ENCODE peak calls at places on chromosomes 6 and 20, in four cellular contexts. One of them, this sample, is unnamed.

GRCh38 chr6:105740946-105741605 is 338.2 kb upstream of the PREP start:
- DNase-seq in A549: no peak
- DNase-seq in HepG2: no peak
- DNase-seq in tibial nerve: no peak
- DNase-seq in this sample: no peak

GRCh38 chr6:43716099-43716498 is 28.5 kb upstream of the MRPS18A start:
- DNase-seq in A549: no peak
- DNase-seq in HepG2: no peak
- DNase-seq in tibial nerve: no peak
- DNase-seq in this sample: peak

GRCh38 chr20:44111712-44112335 is 75.2 kb downstream of the JPH2 start:
- DNase-seq in A549: no peak
- DNase-seq in HepG2: no peak
- DNase-seq in tibial nerve: no peak
- DNase-seq in this sample: no peak

GRCh38 chr6:144335914-144336313 is 50.8 kb downstream of the UTRN start:
- DNase-seq in A549: no peak
- DNase-seq in HepG2: no peak
- DNase-seq in tibial nerve: no peak
- DNase-seq in this sample: no peak

GRCh38 chr6:4776493-4776966 is 326 bp downstream of the CDYL start:
- DNase-seq in A549: no peak
- DNase-seq in HepG2: peak
- DNase-seq in tibial nerve: no peak
- DNase-seq in this sample: no peak

GRCh38 chr6:169173532-169174268 is 79.9 kb downstream of the THBS2 start:
- DNase-seq in A549: no peak
- DNase-seq in HepG2: no peak
- DNase-seq in tibial nerve: no peak
- DNase-seq in this sample: no peak

GRCh38 chr20:676967-677366 is 1.4 kb upstream of the SCRT2 start:
- DNase-seq in A549: no peak
- DNase-seq in HepG2: no peak
- DNase-seq in tibial nerve: no peak
- DNase-seq in this sample: no peak

GRCh38 chr6:14354919-14355572 is 237.5 kb downstream of the CD83 start:
- DNase-seq in A549: no peak
- DNase-seq in HepG2: no peak
- DNase-seq in tibial nerve: peak
- DNase-seq in this sample: peak

GRCh38 chr6:3869632-3870527 is 20.7 kb downstream of the FAM50B start:
- DNase-seq in A549: peak
- DNase-seq in HepG2: peak
- DNase-seq in tibial nerve: no peak
- DNase-seq in this sample: no peak

GRCh38 chr6:69846770-69847506 is 19.4 kb upstream of the COL19A1 start:
- DNase-seq in A549: no peak
- DNase-seq in HepG2: no peak
- DNase-seq in tibial nerve: no peak
- DNase-seq in this sample: no peak

GRCh38 chr6:11317885-11318771 is 85.7 kb upstream of the NEDD9 start:
- DNase-seq in A549: peak
- DNase-seq in HepG2: peak
- DNase-seq in tibial nerve: peak
- DNase-seq in this sample: peak

GRCh38 chr6:169800668-169801395 is 49.4 kb downstream of the ERMARD start:
- DNase-seq in A549: peak
- DNase-seq in HepG2: peak
- DNase-seq in tibial nerve: no peak
- DNase-seq in this sample: peak

GRCh38 chr6:5059036-5059896 is 25.9 kb upstream of the PPP1R3G start:
- DNase-seq in A549: no peak
- DNase-seq in HepG2: peak
- DNase-seq in tibial nerve: no peak
- DNase-seq in this sample: no peak

GRCh38 chr6:26065952-26066380 is 21.3 kb upstream of the HFE start:
- DNase-seq in A549: peak
- DNase-seq in HepG2: peak
- DNase-seq in tibial nerve: peak
- DNase-seq in this sample: no peak

GRCh38 chr6:130829333-130829910 is 2.2 kb downstream of the SMLR1 start:
- DNase-seq in A549: no peak
- DNase-seq in HepG2: no peak
- DNase-seq in tibial nerve: no peak
- DNase-seq in this sample: no peak

GRCh38 chr6:558089-558488 is 98.8 kb downstream of the HUS1B start:
- DNase-seq in A549: no peak
- DNase-seq in HepG2: no peak
- DNase-seq in tibial nerve: no peak
- DNase-seq in this sample: no peak

GRCh38 chr6:51025082-51025777 is 206.6 kb downstream of the TFAP2B start:
- DNase-seq in A549: no peak
- DNase-seq in HepG2: peak
- DNase-seq in tibial nerve: no peak
- DNase-seq in this sample: no peak

GRCh38 chr6:51027283-51028065 is 208.8 kb downstream of the TFAP2B start:
- DNase-seq in A549: no peak
- DNase-seq in HepG2: no peak
- DNase-seq in tibial nerve: no peak
- DNase-seq in this sample: no peak

GRCh38 chr6:51024126-51024525 is 205.5 kb downstream of the TFAP2B start:
- DNase-seq in A549: no peak
- DNase-seq in HepG2: no peak
- DNase-seq in tibial nerve: no peak
- DNase-seq in this sample: no peak

GRCh38 chr6:51029576-51029975 is 210.9 kb downstream of the TFAP2B start:
- DNase-seq in A549: no peak
- DNase-seq in HepG2: no peak
- DNase-seq in tibial nerve: no peak
- DNase-seq in this sample: no peak

DNA sequence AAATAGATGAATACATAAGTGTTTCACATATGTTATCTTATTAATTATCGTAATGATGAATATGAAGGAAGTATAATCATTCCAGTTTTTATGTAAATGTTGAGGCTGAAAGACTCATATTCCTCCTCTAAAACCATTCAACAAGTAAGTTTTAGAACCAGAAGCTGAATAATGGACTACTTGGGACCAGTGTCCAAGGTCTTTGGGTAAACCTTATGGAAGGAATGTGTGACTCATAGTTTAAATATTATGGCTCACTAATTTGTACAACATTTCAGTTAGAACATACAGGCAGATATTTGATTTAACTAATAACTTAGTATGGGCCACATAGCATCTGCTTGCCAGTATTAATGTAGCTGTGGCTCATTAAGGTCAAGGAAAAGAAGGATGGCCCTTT is 209.6 kb downstream of the TFAP2B start:
- DNase-seq in A549: no peak
- DNase-seq in HepG2: peak
- DNase-seq in tibial nerve: no peak
- DNase-seq in this sample: no peak
- TF ChIP-seq EP300 in A549: no peak
- TF ChIP-seq EP300 in HepG2: no peak
- TF ChIP-seq EP300 in tibial nerve: no peak
- TF ChIP-seq EP300 in this sample: no peak

DNA sequence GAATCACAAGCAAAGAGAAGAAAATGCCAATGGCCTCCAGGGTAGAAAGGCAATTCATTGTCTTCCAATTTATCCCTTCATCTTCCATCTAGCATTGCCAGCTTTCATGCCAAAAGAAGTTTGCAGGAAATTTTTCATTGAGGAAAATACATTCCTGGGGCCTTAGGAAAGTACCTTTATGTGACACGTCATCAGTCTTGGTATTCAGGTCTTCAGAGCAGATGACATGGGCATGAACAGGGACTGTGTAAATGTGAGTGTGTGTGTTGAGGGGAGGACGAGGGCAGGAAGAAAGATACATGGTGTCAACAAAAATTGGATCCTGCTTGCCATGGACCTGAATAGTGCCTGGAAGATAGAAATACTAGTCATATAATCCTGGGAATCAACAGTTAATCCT is 405.9 kb upstream of the SASH1 start:
- DNase-seq in A549: no peak
- DNase-seq in HepG2: no peak
- DNase-seq in tibial nerve: no peak
- DNase-seq in this sample: no peak
- H3K4me3 ChIP-seq in A549: no peak
- H3K4me3 ChIP-seq in HepG2: no peak
- H3K4me3 ChIP-seq in tibial nerve: no peak
- H3K4me3 ChIP-seq in this sample: no peak

GRCh38 chr6:138752017-138752416 is 21.6 kb upstream of the CCDC28A start:
- DNase-seq in A549: no peak
- DNase-seq in HepG2: no peak
- DNase-seq in tibial nerve: no peak
- DNase-seq in this sample: no peak
- TF ChIP-seq CTCF in A549: no peak
- TF ChIP-seq CTCF in HepG2: no peak
- TF ChIP-seq CTCF in tibial nerve: no peak
- TF ChIP-seq CTCF in this sample: no peak

DNA sequence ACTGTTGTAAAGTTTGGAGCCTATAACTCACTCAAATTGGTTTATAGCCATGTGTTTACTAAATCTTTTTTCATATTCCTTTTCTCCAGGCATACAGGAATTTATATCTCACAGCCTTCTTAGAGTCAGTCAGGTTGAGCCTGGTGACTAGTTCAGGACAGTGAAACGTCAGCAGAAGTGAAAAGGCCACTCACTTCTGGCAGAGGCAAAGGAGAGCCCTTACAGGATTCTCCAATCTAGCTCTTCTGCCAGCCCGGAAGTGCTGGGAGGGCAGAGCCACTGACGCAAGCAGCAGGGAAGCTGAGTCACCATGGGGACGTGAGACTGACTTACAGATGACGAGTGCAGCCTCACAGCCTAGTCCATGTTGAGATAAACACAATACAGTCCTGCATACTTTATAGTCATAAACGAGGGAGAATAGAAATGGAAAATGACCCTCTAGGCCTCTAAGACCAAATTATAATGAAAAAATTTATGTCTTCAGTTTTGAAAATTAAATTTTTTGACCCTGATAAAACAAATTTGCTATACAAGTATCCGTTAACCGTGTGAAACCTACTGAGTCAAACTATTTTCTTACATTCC is 1.3 kb downstream of the PXT1 start:
- DNase-seq in A549: peak
- DNase-seq in HepG2: peak
- DNase-seq in tibial nerve: peak
- DNase-seq in this sample: peak
- TF ChIP-seq EP300 in A549: no peak
- TF ChIP-seq EP300 in HepG2: peak
- TF ChIP-seq EP300 in tibial nerve: peak
- TF ChIP-seq EP300 in this sample: peak

GRCh38 chr6:100229512-100229911 is 235.2 kb downstream of the SIM1 start:
- DNase-seq in A549: no peak
- DNase-seq in HepG2: no peak
- DNase-seq in tibial nerve: no peak
- DNase-seq in this sample: no peak
- H3K4me3 ChIP-seq in A549: peak
- H3K4me3 ChIP-seq in HepG2: no peak
- H3K4me3 ChIP-seq in tibial nerve: peak
- H3K4me3 ChIP-seq in this sample: no peak

DNA sequence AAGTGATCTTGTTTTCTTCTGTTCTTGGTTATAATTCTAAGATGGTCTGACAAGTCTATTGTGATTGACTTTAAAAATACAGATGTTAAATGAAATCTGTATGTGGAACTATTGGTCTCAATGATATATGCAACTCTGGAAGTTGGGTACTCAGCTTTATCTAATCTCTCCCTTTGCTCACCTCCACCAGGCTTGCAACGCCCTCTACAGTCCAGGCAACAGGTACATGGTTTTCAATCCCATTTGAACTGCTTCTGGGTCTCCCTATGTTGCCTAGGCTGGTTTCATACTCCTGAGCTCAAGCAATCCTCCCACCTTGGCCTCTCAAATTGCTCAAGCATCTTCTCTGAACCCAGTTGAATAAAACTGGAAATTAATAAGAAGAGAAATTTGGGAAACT is 25.6 kb upstream of the HLA-DQB1 start:
- DNase-seq in A549: no peak
- DNase-seq in HepG2: peak
- DNase-seq in tibial nerve: no peak
- DNase-seq in this sample: peak
- TF ChIP-seq CTCF in A549: no peak
- TF ChIP-seq CTCF in HepG2: peak
- TF ChIP-seq CTCF in tibial nerve: no peak
- TF ChIP-seq CTCF in this sample: no peak

DNA sequence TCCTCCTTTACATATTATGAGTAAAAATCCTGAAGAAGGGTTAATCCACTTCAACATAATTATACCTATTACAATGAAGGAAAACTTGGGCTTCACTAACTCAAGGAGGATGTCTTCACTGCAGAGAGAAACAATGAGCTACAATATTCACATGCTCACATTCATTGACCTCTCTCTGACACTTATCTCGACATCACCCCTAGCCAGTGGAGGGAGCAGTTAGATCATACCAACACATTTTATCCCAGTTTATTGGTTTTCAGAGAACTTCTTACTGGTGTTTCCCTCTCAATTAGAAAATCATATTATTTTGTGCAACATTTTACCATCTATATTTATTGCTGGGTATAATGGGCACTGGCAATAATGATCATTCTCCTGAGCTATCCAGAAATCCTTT is 646.5 kb downstream of the TENT5A start:
- DNase-seq in A549: no peak
- DNase-seq in HepG2: no peak
- DNase-seq in tibial nerve: no peak
- DNase-seq in this sample: no peak
- TF ChIP-seq EP300 in A549: no peak
- TF ChIP-seq EP300 in HepG2: no peak
- TF ChIP-seq EP300 in tibial nerve: no peak
- TF ChIP-seq EP300 in this sample: no peak

GRCh38 chr20:62998449-62998848 is 8.3 kb downstream of the BHLHE23 start:
- DNase-seq in A549: no peak
- DNase-seq in HepG2: no peak
- DNase-seq in tibial nerve: no peak
- DNase-seq in this sample: no peak

GRCh38 chr20:63000036-63000435 is 6.7 kb downstream of the BHLHE23 start:
- DNase-seq in A549: no peak
- DNase-seq in HepG2: no peak
- DNase-seq in tibial nerve: no peak
- DNase-seq in this sample: no peak

GRCh38 chr20:62997626-62998025 is 9.1 kb downstream of the BHLHE23 start:
- DNase-seq in A549: no peak
- DNase-seq in HepG2: no peak
- DNase-seq in tibial nerve: no peak
- DNase-seq in this sample: no peak

GRCh38 chr20:63000958-63001357 is 5.8 kb downstream of the BHLHE23 start:
- DNase-seq in A549: no peak
- DNase-seq in HepG2: no peak
- DNase-seq in tibial nerve: no peak
- DNase-seq in this sample: no peak

GRCh38 chr20:62999580-62999979 is 7.2 kb downstream of the BHLHE23 start:
- DNase-seq in A549: no peak
- DNase-seq in HepG2: no peak
- DNase-seq in tibial nerve: no peak
- DNase-seq in this sample: no peak
- H3K4me3 ChIP-seq in A549: no peak
- H3K4me3 ChIP-seq in HepG2: no peak
- H3K4me3 ChIP-seq in tibial nerve: no peak
- H3K4me3 ChIP-seq in this sample: no peak

GRCh38 chr20:51562334-51563140 is 20.0 kb upstream of the NFATC2 start:
- DNase-seq in A549: peak
- DNase-seq in HepG2: no peak
- DNase-seq in tibial nerve: peak
- DNase-seq in this sample: peak
- TF ChIP-seq CTCF in A549: peak
- TF ChIP-seq CTCF in HepG2: peak
- TF ChIP-seq CTCF in tibial nerve: peak
- TF ChIP-seq CTCF in this sample: no peak